ENCODE peak calls at places on chromosomes 1 and 21, in nine cellular contexts. One of them, this sample, is unnamed.

GRCh38 chr1:239288964-239289535 is 97.3 kb upstream of the CHRM3 start:
- DNase-seq in endothelial cell: no peak
- DNase-seq in activated CD8-positive, alpha-beta memory T cell treated with anti-CD3 and anti-CD28 coated beads for 48 hours: no peak
- DNase-seq in T follicular helper cell: no peak
- DNase-seq in HEK293T: no peak
- DNase-seq in retina: no peak
- DNase-seq in GM23248: no peak
- DNase-seq in NCI-H2171: no peak
- DNase-seq in pancreas: no peak
- DNase-seq in this sample: no peak

GRCh38 chr21:29549614-29550013 is 250.9 kb downstream of the BACH1 start:
- DNase-seq in endothelial cell: no peak
- DNase-seq in activated CD8-positive, alpha-beta memory T cell treated with anti-CD3 and anti-CD28 coated beads for 48 hours: no peak
- DNase-seq in T follicular helper cell: no peak
- DNase-seq in HEK293T: no peak
- DNase-seq in retina: no peak
- DNase-seq in GM23248: no peak
- DNase-seq in NCI-H2171: no peak
- DNase-seq in pancreas: no peak
- DNase-seq in this sample: no peak

GRCh38 chr1:223645903-223646302 is 19.6 kb downstream of the CAPN8 start:
- DNase-seq in endothelial cell: no peak
- DNase-seq in activated CD8-positive, alpha-beta memory T cell treated with anti-CD3 and anti-CD28 coated beads for 48 hours: no peak
- DNase-seq in T follicular helper cell: no peak
- DNase-seq in HEK293T: no peak
- DNase-seq in retina: no peak
- DNase-seq in GM23248: no peak
- DNase-seq in NCI-H2171: no peak
- DNase-seq in pancreas: no peak
- DNase-seq in this sample: no peak

GRCh38 chr1:54375331-54376084 is 30.7 kb downstream of the SSBP3 start:
- DNase-seq in endothelial cell: peak
- DNase-seq in activated CD8-positive, alpha-beta memory T cell treated with anti-CD3 and anti-CD28 coated beads for 48 hours: no peak
- DNase-seq in T follicular helper cell: no peak
- DNase-seq in HEK293T: no peak
- DNase-seq in retina: no peak
- DNase-seq in GM23248: no peak
- DNase-seq in NCI-H2171: no peak
- DNase-seq in pancreas: no peak
- DNase-seq in this sample: no peak

GRCh38 chr1:24191860-24192259 is 4.8 kb upstream of the IFNLR1 start:
- DNase-seq in endothelial cell: no peak
- DNase-seq in activated CD8-positive, alpha-beta memory T cell treated with anti-CD3 and anti-CD28 coated beads for 48 hours: peak
- DNase-seq in T follicular helper cell: no peak
- DNase-seq in HEK293T: no peak
- DNase-seq in retina: no peak
- DNase-seq in GM23248: peak
- DNase-seq in NCI-H2171: no peak
- DNase-seq in pancreas: no peak
- DNase-seq in this sample: no peak

GRCh38 chr21:43686811-43687565 is 27.6 kb downstream of the RRP1B start:
- DNase-seq in endothelial cell: no peak
- DNase-seq in activated CD8-positive, alpha-beta memory T cell treated with anti-CD3 and anti-CD28 coated beads for 48 hours: no peak
- DNase-seq in T follicular helper cell: no peak
- DNase-seq in HEK293T: no peak
- DNase-seq in retina: no peak
- DNase-seq in GM23248: no peak
- DNase-seq in NCI-H2171: no peak
- DNase-seq in pancreas: no peak
- DNase-seq in this sample: no peak

GRCh38 chr1:84796201-84796600 is 96.8 kb downstream of the LPAR3 start:
- DNase-seq in endothelial cell: no peak
- DNase-seq in activated CD8-positive, alpha-beta memory T cell treated with anti-CD3 and anti-CD28 coated beads for 48 hours: no peak
- DNase-seq in T follicular helper cell: no peak
- DNase-seq in HEK293T: no peak
- DNase-seq in retina: no peak
- DNase-seq in GM23248: no peak
- DNase-seq in NCI-H2171: no peak
- DNase-seq in pancreas: no peak
- DNase-seq in this sample: no peak

GRCh38 chr1:21910528-21911204 is 26.4 kb downstream of the HSPG2 start:
- DNase-seq in endothelial cell: no peak
- DNase-seq in activated CD8-positive, alpha-beta memory T cell treated with anti-CD3 and anti-CD28 coated beads for 48 hours: no peak
- DNase-seq in T follicular helper cell: no peak
- DNase-seq in HEK293T: no peak
- DNase-seq in retina: no peak
- DNase-seq in GM23248: no peak
- DNase-seq in NCI-H2171: no peak
- DNase-seq in pancreas: no peak
- DNase-seq in this sample: no peak

GRCh38 chr1:68495532-68495931 is 1.4 kb downstream of the DEPDC1 start:
- DNase-seq in endothelial cell: no peak
- DNase-seq in activated CD8-positive, alpha-beta memory T cell treated with anti-CD3 and anti-CD28 coated beads for 48 hours: no peak
- DNase-seq in T follicular helper cell: no peak
- DNase-seq in HEK293T: peak
- DNase-seq in retina: no peak
- DNase-seq in GM23248: peak
- DNase-seq in NCI-H2171: no peak
- DNase-seq in pancreas: no peak
- DNase-seq in this sample: no peak

This sample was measured in SK-N-DZ.